ENCODE peak calls at places on chromosomes 1 and 21, in ten cellular contexts. D, T, J, R, K, N, I, X, P and E are unnamed samples. For H3K4me1, the result is how much of the 10 kb centered on the place peaks cover.

GRCh38 chr1:111133863-111134262 is 6.0 kb downstream of the DRAM2 start:
- DNase-seq in D (no peak), T (no peak), J (no peak), R (no peak), K (no peak), N (no peak), I (no peak), X (no peak), P (no peak), E (no peak)

GRCh38 chr1:7352364-7352763 is 418.7 kb upstream of the VAMP3 start:
- DNase-seq in D (no peak), T (no peak), J (no peak), R (no peak), K (no peak), N (no peak), I (no peak), X (no peak), P (no peak), E (no peak)

GRCh38 chr21:42651515-42652401 is 1.7 kb upstream of the PDE9A start:
- DNase-seq in D (no peak), T (no peak), J (no peak), R (no peak), K (no peak), N (no peak), I (no peak), X (peak), P (no peak), E (no peak)

GRCh38 chr1:179925906-179926305 is 28.7 kb upstream of the CEP350 start:
- DNase-seq in D (no peak), T (no peak), J (no peak), R (no peak), K (no peak), N (no peak), I (no peak), X (no peak), P (no peak), E (no peak)

GRCh38 chr21:39969691-39970364 is 102.6 kb downstream of the PCP4 start:
- DNase-seq in D (no peak), T (no peak), J (no peak), R (no peak), K (no peak), N (no peak), I (no peak), X (no peak), P (no peak), E (no peak)

GRCh38 chr1:192522673-192523072 is 52.9 kb upstream of the RGS1 start:
- DNase-seq in D (no peak), T (no peak), J (no peak), R (no peak), K (no peak), N (no peak), I (no peak), X (no peak), P (no peak), E (no peak)

GRCh38 chr1:94265931-94266330 is 28.5 kb upstream of the ARHGAP29 start:
- DNase-seq in D (no peak), T (peak), J (no peak), R (no peak), K (no peak), N (no peak), I (no peak), X (no peak), P (no peak), E (no peak)

GRCh38 chr1:236287757-236288619 is 6.2 kb upstream of the ERO1B start:
- DNase-seq in D (no peak), T (no peak), J (no peak), R (no peak), K (no peak), N (no peak), I (no peak), X (peak), P (peak), E (no peak)

GRCh38 chr1:154006136-154006535 is 15.6 kb downstream of the RPS27 start:
- DNase-seq in D (no peak), T (no peak), J (no peak), R (no peak), K (no peak), N (no peak), I (no peak), X (no peak), P (no peak), E (no peak)

GRCh38 chr1:152035406-152036315 is 1.1 kb downstream of the S100A11 start:
- DNase-seq in D (peak), T (peak), J (no peak), R (no peak), K (no peak), N (no peak), I (no peak), X (peak), P (peak), E (no peak)

GRCh38 chr1:151621351-151621750 is 9.5 kb downstream of the SNX27 start:
- DNase-seq in D (peak), T (no peak), J (no peak), R (no peak), K (no peak), N (no peak), I (no peak), X (no peak), P (no peak), E (no peak)

GRCh38 chr21:30102881-30103280 is 63.7 kb downstream of the CLDN17 start:
- DNase-seq in D (no peak), T (no peak), J (no peak), R (no peak), K (no peak), N (no peak), I (no peak), X (no peak), P (no peak), E (no peak)

GRCh38 chr21:45383615-45384201 is 21.3 kb upstream of the COL18A1 start:
- DNase-seq in D (no peak), T (no peak), J (no peak), R (no peak), K (peak), N (no peak), I (no peak), X (no peak), P (no peak), E (no peak)

GRCh38 chr1:42206164-42206563 is 41.6 kb upstream of the GUCA2A start:
- DNase-seq in D (no peak), T (no peak), J (no peak), R (no peak), K (no peak), N (no peak), I (no peak), X (no peak), P (no peak), E (no peak)

GRCh38 chr1:27687906-27688305 is 15.9 kb upstream of the IFI6 start:
- DNase-seq in D (no peak), T (no peak), J (no peak), R (no peak), K (no peak), N (no peak), I (no peak), X (no peak), P (no peak), E (no peak)

GRCh38 chr1:116569776-116570357 is 959 bp downstream of the CD58 start:
- DNase-seq in D (peak), T (no peak), J (peak), R (peak), K (peak), N (peak), I (no peak), X (peak), P (peak), E (no peak)

GRCh38 chr1:217315346-217315745 is 315.5 kb downstream of the GPATCH2 start:
- DNase-seq in D (no peak), T (no peak), J (no peak), R (no peak), K (no peak), N (no peak), I (no peak), X (no peak), P (no peak), E (no peak)

GRCh38 chr1:213996320-213997022 is 8.7 kb downstream of the PROX1 start:
- DNase-seq in D (no peak), T (no peak), J (no peak), R (no peak), K (no peak), N (no peak), I (no peak), X (no peak), P (no peak), E (no peak)

GRCh38 chr1:165816801-165817497 is 10.5 kb upstream of the UCK2 start:
- DNase-seq in D (no peak), T (no peak), J (no peak), R (no peak), K (no peak), N (no peak), I (no peak), X (no peak), P (no peak), E (no peak)

GRCh38 chr1:96973605-96974004 is 252.0 kb downstream of the PTBP2 start:
- DNase-seq in D (no peak), T (no peak), J (no peak), R (no peak), K (no peak), N (no peak), I (no peak), X (no peak), P (no peak), E (no peak)

GRCh38 chr1:6052543-6053205 is 7.0 kb downstream of the KCNAB2 start:
- DNase-seq in D (peak), T (peak), J (peak), R (peak), K (no peak), N (no peak), I (no peak), X (peak), P (peak), E (peak)

GRCh38 chr1:36420836-36421317 is 23.2 kb upstream of the LSM10 start:
- DNase-seq in D (peak), T (peak), J (peak), R (peak), K (peak), N (peak), I (peak), X (peak), P (peak), E (peak)

GRCh38 chr1:219121634-219122033 is 52.0 kb upstream of the LYPLAL1 start:
- DNase-seq in D (no peak), T (no peak), J (no peak), R (no peak), K (no peak), N (no peak), I (no peak), X (no peak), P (no peak), E (no peak)

GRCh38 chr1:149937779-149938178 is 1.1 kb upstream of the MTMR11 start:
- DNase-seq in D (no peak), T (peak), J (no peak), R (no peak), K (no peak), N (no peak), I (no peak), X (no peak), P (no peak), E (no peak)

GRCh38 chr1:192766009-192766625 is 42.7 kb upstream of the RGS2 start:
- DNase-seq in D (no peak), T (no peak), J (no peak), R (no peak), K (no peak), N (no peak), I (no peak), X (no peak), P (no peak), E (no peak)

GRCh38 chr1:103489881-103490280 is 35.6 kb upstream of the RNPC3 start:
- DNase-seq in D (no peak), T (no peak), J (no peak), R (no peak), K (no peak), N (no peak), I (no peak), X (no peak), P (no peak), E (no peak)

GRCh38 chr1:29465755-29466154 is 229.4 kb downstream of the PTPRU start:
- DNase-seq in D (no peak), T (peak), J (peak), R (no peak), K (no peak), N (no peak), I (no peak), X (no peak), P (peak), E (peak)

GRCh38 chr1:34866762-34867109 is 7.2 kb upstream of the SMIM12 start:
- DNase-seq in D (no peak), T (no peak), J (no peak), R (no peak), K (no peak), N (no peak), I (no peak), X (no peak), P (no peak), E (no peak)

GRCh38 chr21:16476056-16476850 is 746.5 kb downstream of the USP25 start:
- DNase-seq in D (no peak), T (peak), J (no peak), R (no peak), K (no peak), N (no peak), I (no peak), X (no peak), P (no peak), E (no peak)

GRCh38 chr1:224592636-224593579 is 23.2 kb upstream of the CNIH3 start:
- DNase-seq in D (no peak), T (no peak), J (no peak), R (no peak), K (no peak), N (no peak), I (no peak), X (no peak), P (no peak), E (peak)

GRCh38 chr1:186531561-186532165 is 70.7 kb upstream of the PDC start:
- DNase-seq in D (no peak), T (no peak), J (no peak), R (no peak), K (no peak), N (no peak), I (no peak), X (no peak), P (no peak), E (no peak)

GRCh38 chr1:186532481-186532880 is 71.6 kb upstream of the PDC start:
- DNase-seq in D (no peak), T (no peak), J (no peak), R (no peak), K (no peak), N (no peak), I (no peak), X (no peak), P (no peak), E (no peak)

GRCh38 chr1:186536272-186536905 is 75.5 kb upstream of the PDC start:
- DNase-seq in D (no peak), T (no peak), J (no peak), R (no peak), K (no peak), N (no peak), I (no peak), X (no peak), P (no peak), E (no peak)

GRCh38 chr1:186540521-186540920 is 79.6 kb upstream of the PDC start:
- DNase-seq in D (no peak), T (no peak), J (no peak), R (no peak), K (no peak), N (no peak), I (no peak), X (no peak), P (no peak), E (no peak)

GRCh38 chr1:186535388-186536133 is 74.6 kb upstream of the PDC start:
- DNase-seq in D (no peak), T (peak), J (no peak), R (no peak), K (no peak), N (no peak), I (no peak), X (no peak), P (no peak), E (no peak)
- TF ChIP-seq POLR2AphosphoS5 in D (no peak), T (peak), J (no peak), R (no peak), K (no peak), N (no peak), I (no peak), X (no peak), P (no peak), E (no peak)

GRCh38 chr1:233005703-233006102 is 55.3 kb downstream of the NTPCR start:
- DNase-seq in D (no peak), T (peak), J (no peak), R (no peak), K (no peak), N (no peak), I (no peak), X (no peak), P (no peak), E (no peak)

GRCh38 chr1:233010164-233010563 is 59.8 kb downstream of the NTPCR start:
- DNase-seq in D (no peak), T (no peak), J (no peak), R (no peak), K (no peak), N (no peak), I (no peak), X (no peak), P (no peak), E (no peak)

GRCh38 chr1:233006108-233006507 is 55.7 kb downstream of the NTPCR start:
- DNase-seq in D (no peak), T (no peak), J (no peak), R (no peak), K (no peak), N (no peak), I (no peak), X (no peak), P (no peak), E (no peak)

DNA sequence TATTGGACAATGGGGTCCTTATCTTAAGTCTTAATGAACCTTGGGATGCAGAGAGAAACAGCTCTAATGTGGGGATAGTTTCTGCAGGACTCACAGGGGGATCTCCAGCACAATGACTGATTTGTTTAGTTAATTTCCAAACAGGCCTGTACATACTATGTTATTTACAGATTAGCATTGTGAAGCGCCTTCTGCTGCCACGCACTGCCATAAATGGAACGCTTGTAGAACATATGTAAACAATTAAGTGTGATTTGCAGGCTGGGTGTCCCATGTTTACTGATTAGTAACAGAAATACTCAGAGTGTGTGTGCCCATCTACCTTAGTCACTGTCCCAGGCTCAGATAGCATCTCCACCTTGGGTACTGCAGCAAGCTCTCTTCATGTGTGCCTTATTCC is 56.2 kb downstream of the NTPCR start:
- DNase-seq in D (no peak), T (no peak), J (no peak), R (no peak), K (no peak), N (no peak), I (no peak), X (no peak), P (no peak), E (no peak)
- H3K4me1 ChIP-seq in D (under half), T (under half), J (under half), R (under half), K (under half), N (under half), I (under half), X (under half), P (under half), E (under half)

GRCh38 chr1:47367651-47368050 is 34.1 kb downstream of the CMPK1 start:
- DNase-seq in D (no peak), T (no peak), J (no peak), R (no peak), K (no peak), N (no peak), I (no peak), X (no peak), P (no peak), E (no peak)

GRCh38 chr1:47361380-47361779 is 27.8 kb downstream of the CMPK1 start:
- DNase-seq in D (no peak), T (no peak), J (no peak), R (no peak), K (no peak), N (no peak), I (no peak), X (no peak), P (no peak), E (no peak)

DNA sequence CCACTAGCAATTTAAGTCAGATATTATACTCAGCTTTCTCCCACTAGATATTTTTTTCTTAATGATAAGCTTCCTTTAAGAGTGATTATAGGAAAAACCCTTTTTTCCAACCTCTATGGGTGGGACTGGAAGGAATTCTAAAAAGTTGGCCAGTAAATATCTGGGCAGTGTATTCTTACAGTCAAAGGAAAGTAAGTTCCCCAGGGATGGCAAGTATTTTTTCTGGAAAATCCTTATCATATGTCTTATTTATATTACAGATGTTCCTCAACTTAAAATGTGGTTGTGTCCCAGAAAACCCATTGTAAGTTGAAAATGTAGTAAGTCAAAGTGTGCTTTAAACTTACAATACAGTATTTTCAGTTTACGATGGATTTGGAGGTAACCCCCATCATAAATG is 29.2 kb downstream of the CMPK1 start:
- DNase-seq in D (no peak), T (no peak), J (no peak), R (no peak), K (no peak), N (no peak), I (no peak), X (no peak), P (no peak), E (no peak)
- H3K27ac ChIP-seq in D (no peak), T (no peak), J (no peak), R (no peak), K (no peak), N (no peak), I (no peak), X (no peak), P (no peak), E (no peak)

DNA sequence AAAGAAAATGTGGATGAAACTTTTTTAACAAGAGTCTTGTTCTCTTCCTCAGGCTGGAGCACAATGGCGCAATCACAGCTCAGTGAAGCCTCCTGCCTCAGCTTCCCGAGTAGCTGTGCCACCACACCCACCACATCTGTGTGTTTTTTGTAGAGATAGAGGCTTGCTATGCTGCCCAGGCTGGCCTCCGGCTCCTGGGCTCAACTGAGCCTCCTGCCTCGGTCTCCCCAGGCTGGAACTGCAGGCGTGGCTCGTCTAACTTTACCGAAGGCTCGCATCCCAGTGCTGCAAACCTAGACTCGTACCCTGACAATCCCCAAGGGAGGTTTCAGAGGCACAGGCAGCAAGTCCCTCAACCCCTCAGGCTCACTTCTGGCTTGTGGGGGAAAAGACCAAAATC is 14.5 kb downstream of the SSU72 start:
- DNase-seq in D (no peak), T (no peak), J (no peak), R (no peak), K (no peak), N (no peak), I (no peak), X (no peak), P (no peak), E (no peak)
- TF ChIP-seq POLR2AphosphoS5 in D (no peak), T (no peak), J (no peak), R (no peak), K (no peak), N (no peak), I (no peak), X (no peak), P (peak), E (no peak)

GRCh38 chr1:231107186-231107585 is 54.7 kb upstream of the TRIM67 start:
- DNase-seq in D (no peak), T (no peak), J (no peak), R (no peak), K (no peak), N (no peak), I (no peak), X (no peak), P (no peak), E (no peak)
- H3K4me1 ChIP-seq in D (under half), T (under half), J (under half), R (under half), K (under half), N (under half), I (under half), X (under half), P (under half), E (under half)

GRCh38 chr1:52263153-52263910 is 102.7 kb downstream of the CC2D1B start:
- DNase-seq in D (no peak), T (peak), J (peak), R (no peak), K (no peak), N (no peak), I (no peak), X (peak), P (no peak), E (no peak)
- H3K27ac ChIP-seq in D (no peak), T (no peak), J (peak), R (no peak), K (no peak), N (no peak), I (no peak), X (peak), P (no peak), E (no peak)